ENCODE peak calls at places on chromosomes 5 and 9, in eight cellular contexts. N, D, F, B, H, C, V and E are unnamed samples. For H3K4me1, the result is how much of the 10 kb centered on the place peaks cover.

GRCh38 chr9:26955222-26955903 is 849 bp upstream of the IFT74 start:
- DNase-seq in N (no peak), H (no peak), D (no peak), B (no peak), V (no peak), C (no peak), F (no peak), E (no peak)

GRCh38 chr9:83433841-83434240 is 104.4 kb downstream of the FRMD3 start:
- DNase-seq in V (no peak), N (no peak), B (no peak), D (no peak), F (no peak), H (no peak), C (no peak), E (no peak)

GRCh38 chr5:177085985-177086917 is at the start of gene FGFR4:
- DNase-seq in H (no peak), V (no peak), C (peak), F (peak), B (no peak), D (no peak), N (peak), E (no peak)

GRCh38 chr5:118076490-118076889 is 911.9 kb downstream of the DTWD2 start:
- DNase-seq in N (peak), F (no peak), D (no peak), V (no peak), B (no peak), H (no peak), C (no peak), E (no peak)

GRCh38 chr5:2704111-2704510 is 47.4 kb downstream of the IRX2 start:
- DNase-seq in V (no peak), C (no peak), D (no peak), F (no peak), B (no peak), H (no peak), N (no peak), E (no peak)

GRCh38 chr9:126861707-126862460 is 1.4 kb downstream of the ZBTB34 start:
- DNase-seq in V (no peak), D (no peak), H (no peak), B (no peak), C (no peak), F (peak), N (no peak), E (no peak)

GRCh38 chr5:143496928-143497327 is 93.4 kb upstream of the NR3C1 start:
- DNase-seq in B (no peak), H (no peak), D (no peak), F (peak), N (no peak), C (no peak), V (no peak), E (no peak)

GRCh38 chr5:83035373-83036170 is 41.6 kb downstream of the TMEM167A start:
- DNase-seq in C (no peak), N (peak), H (no peak), B (no peak), D (peak), V (no peak), F (no peak), E (no peak)

GRCh38 chr5:156951354-156951753 is 11.7 kb downstream of the TIMD4 start:
- DNase-seq in D (no peak), B (no peak), N (no peak), V (no peak), C (no peak), F (no peak), H (no peak), E (no peak)

GRCh38 chr9:120873512-120873911 is 3.5 kb downstream of the PHF19 start:
- DNase-seq in F (no peak), C (no peak), B (no peak), H (no peak), V (no peak), D (no peak), N (no peak), E (no peak)

GRCh38 chr5:133683646-133684290 is 71.4 kb upstream of the FSTL4 start:
- DNase-seq in H (no peak), V (no peak), D (no peak), C (peak), B (no peak), F (no peak), N (no peak), E (peak)

GRCh38 chr5:68440666-68441065 is 225.1 kb downstream of the PIK3R1 start:
- DNase-seq in B (no peak), V (no peak), H (no peak), F (no peak), D (no peak), N (no peak), C (no peak), E (no peak)

GRCh38 chr9:33913541-33913940 is 96.6 kb downstream of the UBE2R2 start:
- DNase-seq in F (no peak), B (no peak), V (no peak), C (no peak), D (no peak), N (no peak), H (no peak), E (no peak)

DNA sequence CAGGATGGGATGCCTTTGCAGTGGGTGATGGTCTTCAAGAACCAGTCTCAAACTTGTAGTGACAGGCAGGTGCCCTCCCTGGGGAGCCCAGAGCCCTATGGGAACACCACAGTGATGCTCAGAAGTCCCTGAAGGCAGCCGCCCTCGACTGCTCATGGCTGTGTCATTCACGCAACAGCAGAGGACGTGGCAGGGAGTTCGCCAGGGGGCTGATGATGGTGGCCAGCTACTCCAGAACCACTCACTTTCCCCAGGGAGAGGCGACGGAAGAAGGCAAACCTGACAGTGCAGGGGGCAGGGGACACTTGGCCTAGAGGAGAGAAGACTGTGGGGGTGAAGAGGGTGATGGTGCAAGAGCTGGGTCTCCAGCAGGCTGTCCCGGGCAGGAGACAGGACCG is 4.0 kb downstream of the IL13 start:
- DNase-seq in D (no peak), B (no peak), C (peak), F (no peak), V (no peak), H (no peak), N (no peak), E (no peak)
- H3K27ac ChIP-seq in D (no peak), B (no peak), C (no peak), F (no peak), V (no peak), H (no peak), N (no peak), E (no peak)

GRCh38 chr5:178796165-178796945 is 63.4 kb upstream of the ZNF354B start:
- DNase-seq in H (no peak), V (no peak), D (no peak), C (no peak), B (no peak), N (no peak), F (no peak), E (peak)

GRCh38 chr5:178794433-178794832 is 64.0 kb upstream of the ZNF354A start:
- DNase-seq in F (no peak), D (no peak), N (no peak), B (no peak), V (no peak), C (no peak), H (no peak), E (no peak)

GRCh38 chr5:178797546-178798105 is 62.1 kb upstream of the ZNF354B start:
- DNase-seq in C (no peak), D (no peak), V (no peak), N (no peak), B (no peak), F (no peak), H (no peak), E (peak)

GRCh38 chr5:178793696-178794095 is 63.2 kb upstream of the ZNF354A start:
- DNase-seq in N (no peak), V (no peak), C (no peak), B (no peak), H (no peak), F (no peak), D (no peak), E (no peak)

DNA sequence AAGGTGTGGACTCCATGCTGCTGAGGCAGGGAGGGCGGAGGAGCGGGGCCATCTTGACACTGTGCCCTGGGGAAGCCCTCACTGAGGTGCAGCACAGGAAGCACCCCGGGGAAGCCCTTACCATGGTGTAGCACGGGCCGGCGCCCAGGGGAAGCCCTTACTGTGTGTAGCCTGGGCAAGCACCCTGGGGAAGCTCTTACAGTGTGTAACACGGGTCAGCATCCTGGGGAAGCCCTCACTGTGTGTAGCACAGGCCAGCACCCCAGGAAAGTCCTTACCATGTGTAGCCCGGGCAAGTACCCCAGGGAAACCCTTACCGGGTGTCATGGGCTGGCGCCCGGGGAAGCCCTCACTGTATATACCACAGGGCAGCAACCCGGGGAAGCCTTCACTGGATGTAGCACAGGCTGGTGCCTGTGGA is 62.6 kb upstream of the ZNF354B start:
- DNase-seq in H (no peak), N (no peak), F (no peak), D (no peak), C (no peak), V (no peak), B (no peak), E (peak)
- H3K4me1 ChIP-seq in H (under half), N (under half), F (under half), D (under half), C (under half), V (under half), B (under half), E (under half)

GRCh38 chr9:134227451-134228411 is 63.4 kb upstream of the RNU6ATAC start:
- DNase-seq in F (no peak), H (no peak), D (no peak), N (no peak), V (no peak), B (no peak), C (no peak), E (no peak)
- H3K27ac ChIP-seq in F (peak), H (no peak), D (no peak), N (no peak), V (no peak), B (no peak), C (no peak), E (no peak)

GRCh38 chr9:115943591-115944165 is 209.9 kb upstream of the PAPPA start:
- DNase-seq in B (no peak), N (no peak), H (no peak), D (no peak), C (no peak), F (no peak), V (no peak), E (no peak)
- H3K4me1 ChIP-seq in B (under half), N (under half), H (under half), D (under half), C (under half), F (under half), V (under half), E (under half)

DNA sequence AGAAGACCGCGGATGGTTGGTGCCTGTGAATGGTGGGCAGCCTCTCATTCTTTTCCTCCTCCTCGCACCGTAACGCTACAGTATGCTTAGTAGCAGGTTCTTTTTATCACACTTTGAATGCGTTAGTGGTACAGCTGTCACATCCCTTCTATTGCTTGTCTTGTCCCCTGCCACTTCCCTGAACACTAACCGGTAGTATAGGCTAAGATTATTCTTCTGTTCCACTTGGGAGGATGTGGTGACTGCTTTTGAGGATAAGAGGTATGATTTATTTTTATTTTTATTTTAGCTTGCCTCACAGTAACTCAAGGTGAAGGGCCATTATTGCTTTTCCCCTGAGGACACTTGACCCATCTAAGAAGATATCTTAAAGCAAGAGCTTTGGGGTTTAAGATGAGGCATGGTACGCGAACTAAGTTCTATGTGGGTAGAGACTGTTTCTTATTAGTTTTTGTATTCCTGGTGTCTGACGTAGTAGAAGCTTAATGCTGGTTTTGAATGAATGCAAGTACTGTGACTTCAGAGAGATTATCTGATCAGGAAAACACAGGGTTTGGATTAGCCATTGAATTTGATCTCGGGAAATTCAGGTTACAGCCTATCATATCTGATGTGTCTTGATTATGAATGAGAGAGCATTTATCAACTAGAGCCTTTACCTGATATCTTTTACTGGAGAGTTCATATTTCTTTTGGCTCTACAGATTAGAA is 951 bp downstream of the UNC13B start:
- DNase-seq in F (no peak), C (no peak), N (no peak), H (no peak), B (no peak), D (no peak), V (no peak), E (no peak)
- H3K27ac ChIP-seq in F (peak), C (peak), N (peak), H (peak), B (peak), D (peak), V (no peak), E (peak)

DNA sequence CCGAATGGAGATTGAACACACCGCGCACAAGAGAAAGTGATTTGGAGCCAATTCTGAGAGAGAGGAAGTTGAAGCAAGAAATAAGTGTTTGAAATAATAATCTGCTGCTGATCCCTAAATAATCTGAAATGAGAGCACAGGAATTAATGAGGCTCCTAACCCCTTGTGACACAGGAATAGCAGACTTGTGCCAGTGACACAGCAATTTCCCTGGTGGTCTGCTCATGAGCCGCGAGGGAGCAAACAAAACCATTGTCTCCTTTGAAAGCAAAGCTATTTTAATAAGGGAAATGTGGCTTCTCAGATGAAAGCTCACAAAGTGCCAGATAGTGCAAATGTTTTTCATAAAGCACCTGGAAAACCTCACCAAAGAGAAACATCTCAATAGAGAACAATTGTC is 936.1 kb upstream of the WWC1 start:
- DNase-seq in V (no peak), B (no peak), H (no peak), C (no peak), N (no peak), F (no peak), D (no peak), E (no peak)
- H3K4me1 ChIP-seq in V (under half), B (under half), H (under half), C (under half), N (under half), F (under half), D (under half), E (under half)

GRCh38 chr5:116681334-116682013 is 106.9 kb upstream of the SEMA6A start:
- DNase-seq in F (no peak), B (no peak), D (no peak), H (no peak), N (no peak), C (no peak), V (no peak), E (no peak)
- H3K27ac ChIP-seq in F (no peak), B (no peak), D (no peak), H (no peak), N (no peak), C (no peak), V (no peak), E (no peak)

GRCh38 chr9:93128011-93128714 is 5.9 kb downstream of the NINJ1 start:
- DNase-seq in V (peak), C (no peak), B (peak), F (no peak), N (no peak), D (no peak), H (no peak), E (no peak)

GRCh38 chr9:93129691-93130500 is 4.2 kb downstream of the NINJ1 start:
- DNase-seq in V (peak), N (no peak), B (no peak), D (peak), H (no peak), C (no peak), F (no peak), E (no peak)

GRCh38 chr9:93128715-93129224 is 5.3 kb downstream of the NINJ1 start:
- DNase-seq in B (peak), F (no peak), N (no peak), D (no peak), C (no peak), H (no peak), V (peak), E (no peak)

GRCh38 chr9:93130861-93131481 is 3.1 kb downstream of the NINJ1 start:
- DNase-seq in F (no peak), D (peak), H (no peak), V (peak), N (no peak), B (no peak), C (no peak), E (no peak)

DNA sequence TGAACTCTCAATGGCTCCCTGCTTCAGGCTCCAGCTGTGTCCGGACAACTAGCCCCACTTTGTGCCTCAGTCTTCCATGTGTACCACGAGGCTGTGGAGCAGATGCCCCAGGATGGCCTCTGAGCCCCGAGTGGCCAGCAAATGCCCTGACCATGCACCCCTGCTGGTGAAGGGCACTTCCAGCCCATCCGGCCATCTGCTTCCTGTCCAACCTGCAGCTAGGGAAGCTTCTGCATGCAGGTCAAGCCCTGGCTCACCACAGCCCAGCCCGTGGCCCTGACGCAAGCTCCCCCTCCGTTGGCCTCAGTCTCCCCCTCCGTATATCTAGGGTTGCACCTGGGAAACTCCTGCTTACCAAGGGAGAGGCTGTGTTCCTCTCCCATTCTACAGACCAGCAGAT is 4.8 kb downstream of the NINJ1 start:
- DNase-seq in F (no peak), D (peak), H (no peak), B (peak), V (peak), N (no peak), C (no peak), E (no peak)
- H3K4me1 ChIP-seq in F (under half), D (half or more), H (under half), B (half or more), V (under half), N (under half), C (half or more), E (half or more)